ENCODE peak calls at places on chromosomes 1 and 21, in eight cellular contexts. B is stimulated activated CD4-positive, alpha-beta T cell treated with anti-CD3 and anti-CD28 coated beads, Interleukin-4, amount 100 ng/mL, for 1 hour; G is naive thymus-derived CD4-positive, alpha-beta T cell; P is adrenal gland; F is GM12891; K is A172; L is dermis blood vessel endothelial cell; Y is fibroblast of the aortic adventitia. H is an unnamed sample.

GRCh38 chr1:2465371-2466269 is 10.5 kb upstream of the PLCH2 start:
- DNase-seq in L (no peak), G (no peak), Y (no peak), P (no peak), K (no peak), F (no peak), B (no peak), H (no peak)

GRCh38 chr1:8363186-8363585 is 45.3 kb downstream of the SLC45A1 start:
- DNase-seq in L (no peak), Y (no peak), G (no peak), B (no peak), K (no peak), P (no peak), F (no peak), H (no peak)

GRCh38 chr1:165075725-165076370 is 280.7 kb downstream of the LMX1A start:
- DNase-seq in F (no peak), K (peak), G (no peak), P (peak), L (peak), B (no peak), Y (peak), H (no peak)

GRCh38 chr21:45294509-45295291 is 7.0 kb upstream of the POFUT2 start:
- DNase-seq in K (peak), L (peak), F (no peak), B (no peak), G (no peak), Y (peak), P (peak), H (peak)

GRCh38 chr1:49163041-49163440 is 386.4 kb upstream of the BEND5 start:
- DNase-seq in G (no peak), F (no peak), P (no peak), L (no peak), B (no peak), K (peak), Y (no peak), H (no peak)

GRCh38 chr1:154628122-154628405 is 20.1 kb upstream of the ADAR start:
- DNase-seq in L (no peak), K (no peak), B (no peak), G (no peak), F (no peak), P (no peak), Y (no peak), H (no peak)

GRCh38 chr1:31135973-31136600 is 70.6 kb upstream of the PUM1 start:
- DNase-seq in K (no peak), B (no peak), P (no peak), Y (peak), G (no peak), F (no peak), L (no peak), H (no peak)

GRCh38 chr21:31656199-31657095 is 3.0 kb upstream of the SOD1 start:
- DNase-seq in P (no peak), G (no peak), Y (peak), B (peak), K (peak), L (no peak), F (no peak), H (peak)

GRCh38 chr21:46294647-46295176 is 8.6 kb downstream of the YBEY start:
- DNase-seq in P (no peak), K (peak), F (no peak), Y (peak), L (peak), G (no peak), B (no peak), H (no peak)

GRCh38 chr1:116345830-116346229 is 27.2 kb upstream of the ATP1A1 start:
- DNase-seq in F (no peak), K (no peak), L (no peak), P (no peak), G (peak), Y (no peak), B (no peak), H (no peak)

GRCh38 chr1:41783189-41783639 is 135.5 kb downstream of the HIVEP3 start:
- DNase-seq in F (no peak), L (peak), B (peak), K (peak), P (peak), G (no peak), Y (peak), H (no peak)

GRCh38 chr1:21956720-21957552 is 19.8 kb upstream of the HSPG2 start:
- DNase-seq in B (peak), F (no peak), P (peak), G (peak), L (peak), K (peak), Y (peak), H (no peak)